ENCODE peak calls at places on chromosomes 7 and 10, in five cellular contexts. K, C, F, R and Q are unnamed samples.

GRCh38 chr7:140059288-140060242 is 3.2 kb downstream of the PARP12 start:
- DNase-seq in F (peak; percentile 89), C (no peak), K (no peak), R (no peak), Q (no peak)

GRCh38 chr7:40709077-40709964 is 574.5 kb downstream of the SUGCT start:
- DNase-seq in C (no peak), F (peak; percentile 51), R (no peak), K (no peak), Q (no peak)

GRCh38 chr10:88113657-88114272 is 250.3 kb downstream of the PTEN start:
- DNase-seq in C (no peak), R (no peak), F (no peak), K (no peak), Q (no peak)

GRCh38 chr10:63491558-63492316 is 26.0 kb upstream of the JMJD1C start:
- DNase-seq in F (peak; percentile 83), C (no peak), R (no peak), K (peak; percentile 72), Q (no peak)

GRCh38 chr10:47264797-47265281 is 35.2 kb upstream of the GDF10 start:
- DNase-seq in R (no peak), K (no peak), C (no peak), F (no peak), Q (no peak)

GRCh38 chr10:3652886-3653285 is 132.1 kb downstream of the KLF6 start:
- DNase-seq in R (no peak), C (no peak), K (no peak), F (no peak), Q (no peak)

GRCh38 chr10:66365686-66366085 is 560.1 kb upstream of the LRRTM3 start:
- DNase-seq in F (no peak), C (no peak), K (no peak), R (no peak), Q (no peak)

GRCh38 chr10:2839081-2839725 is 228.1 kb upstream of the PFKP start:
- DNase-seq in R (peak; percentile 19), K (peak; percentile 33), F (peak; percentile 9), C (peak; percentile 17), Q (peak; percentile 78)

GRCh38 chr7:138161600-138162081 is 85.4 kb downstream of the AKR1D1 start:
- DNase-seq in C (peak; percentile 90), F (peak; percentile 91), K (peak; percentile 87), R (peak; percentile 79), Q (peak; percentile 94)

GRCh38 chr7:38242814-38243213 is 30.6 kb downstream of the TARP start:
- DNase-seq in R (no peak), K (no peak), F (no peak), C (no peak), Q (no peak)

GRCh38 chr10:44310762-44311562 is 73.9 kb downstream of the CXCL12 start:
- DNase-seq in C (peak; percentile 80), R (peak; percentile 58), F (peak; percentile 79), K (peak; percentile 76), Q (peak; percentile 93)

GRCh38 chr10:73408061-73408460 is 5.8 kb downstream of the ANXA7 start:
- DNase-seq in K (no peak), C (no peak), R (no peak), F (no peak), Q (no peak)

GRCh38 chr10:3763035-3763456 is 22.0 kb downstream of the KLF6 start:
- DNase-seq in R (no peak), F (peak; percentile 43), C (no peak), K (no peak), Q (no peak)

GRCh38 chr7:41624818-41625217 is 78.1 kb downstream of the INHBA start:
- DNase-seq in R (no peak), F (peak; percentile 59), K (no peak), C (no peak), Q (no peak)

GRCh38 chr10:95835911-95836310 is 71.9 kb upstream of the CC2D2B start:
- DNase-seq in K (no peak), F (no peak), C (no peak), R (no peak), Q (no peak)

GRCh38 chr7:137074386-137075030 is 206.1 kb downstream of the CHRM2 start:
- DNase-seq in R (no peak), K (no peak), F (peak; percentile 63), C (no peak), Q (no peak)

GRCh38 chr7:143282124-143282523 is 2.6 kb upstream of the TMEM139 start:
- DNase-seq in K (peak; percentile 69), R (no peak), C (no peak), F (no peak), Q (no peak)

GRCh38 chr7:124718032-124718766 is 47.4 kb downstream of the GPR37 start:
- DNase-seq in F (peak; percentile 40), K (no peak), C (no peak), R (no peak), Q (no peak)

GRCh38 chr7:116805100-116805544 is 57.3 kb upstream of the CAPZA2 start:
- DNase-seq in C (no peak), K (no peak), F (no peak), R (no peak), Q (no peak)

GRCh38 chr10:29714096-29714874 is 79.5 kb upstream of the SVIL start:
- DNase-seq in F (peak; percentile 93), C (no peak), R (no peak), K (peak; percentile 36), Q (no peak)
- H3K4ac ChIP-seq in F (no peak overlapping the region), C (no peak overlapping the region), R (no peak overlapping the region), K (peak overlapping the region; percentile 6), Q (no peak overlapping the region)

GRCh38 chr10:77401681-77402080 is 235.9 kb downstream of the KCNMA1 start:
- DNase-seq in R (no peak), C (no peak), F (no peak), K (no peak), Q (no peak)

GRCh38 chr10:77405771-77406241 is 231.8 kb downstream of the KCNMA1 start:
- DNase-seq in K (peak; percentile 51), F (peak; percentile 78), C (peak; percentile 69), R (peak; percentile 59), Q (peak; percentile 93)

GRCh38 chr10:77403761-77404160 is 233.8 kb downstream of the KCNMA1 start:
- DNase-seq in C (no peak), R (no peak), K (no peak), F (no peak), Q (no peak)

GRCh38 chr10:77406764-77407430 is 230.7 kb downstream of the KCNMA1 start:
- DNase-seq in F (no peak), R (no peak), C (no peak), K (no peak), Q (no peak)

GRCh38 chr10:77404801-77405200 is 232.8 kb downstream of the KCNMA1 start:
- DNase-seq in R (no peak), F (no peak), C (no peak), K (no peak), Q (no peak)
- H2BK12ac ChIP-seq in R (no peak overlapping the region), F (peak overlapping the region; percentile 56), C (no peak overlapping the region), K (no peak overlapping the region), Q (no peak overlapping the region)

GRCh38 chr10:60185426-60185825 is 204.2 kb downstream of the ANK3 start:
- DNase-seq in F (no peak), C (no peak), K (peak; percentile 64), R (no peak), Q (no peak)

GRCh38 chr10:60176900-60177299 is 212.8 kb downstream of the ANK3 start:
- DNase-seq in K (no peak), C (no peak), F (no peak), R (no peak), Q (no peak)

GRCh38 chr10:60186315-60187071 is 203.2 kb downstream of the ANK3 start:
- DNase-seq in R (no peak), K (no peak), F (no peak), C (no peak), Q (no peak)

GRCh38 chr10:60187691-60188090 is 202.0 kb downstream of the ANK3 start:
- DNase-seq in C (no peak), K (no peak), R (no peak), F (no peak), Q (no peak)

GRCh38 chr10:60182691-60183090 is 207.0 kb downstream of the ANK3 start:
- DNase-seq in F (no peak), K (no peak), C (no peak), R (no peak), Q (no peak)
- H3K4ac ChIP-seq in F (no peak overlapping the region), K (no peak overlapping the region), C (no peak overlapping the region), R (no peak overlapping the region), Q (no peak overlapping the region)

DNA sequence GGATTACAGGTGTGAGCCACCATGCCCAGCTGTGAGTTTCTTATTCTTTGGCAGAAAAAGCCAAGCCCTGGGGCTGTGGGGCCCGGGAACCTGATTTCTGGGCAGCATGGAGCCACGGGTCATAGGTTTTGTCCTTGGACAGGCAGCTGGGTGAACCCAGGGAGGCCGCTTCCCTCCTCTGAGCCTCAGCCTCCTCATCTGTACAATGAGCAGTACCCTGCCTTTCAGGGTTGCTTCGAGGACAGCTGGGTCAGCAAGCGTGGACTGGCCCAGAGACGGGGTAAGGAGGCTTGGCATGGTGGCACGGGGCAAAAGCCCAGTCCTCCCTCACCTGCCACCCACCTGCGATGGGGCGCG is 84.1 kb upstream of the GNA12 start:
- DNase-seq in F (no peak), R (no peak), C (no peak), K (no peak), Q (peak; percentile 15)
- H2BK12ac ChIP-seq in F (no peak overlapping the region), R (no peak overlapping the region), C (no peak overlapping the region), K (no peak overlapping the region), Q (no peak overlapping the region)

GRCh38 chr10:101777857-101778145 is 1.9 kb upstream of the FGF8 start:
- DNase-seq in F (peak; percentile 18), C (no peak), K (no peak), R (no peak), Q (no peak)

GRCh38 chr10:101777085-101777856 is 1.4 kb upstream of the FGF8 start:
- DNase-seq in F (no peak), R (no peak), K (no peak), C (no peak), Q (no peak)

GRCh38 chr10:101773923-101774588 is 1.9 kb downstream of the FGF8 start:
- DNase-seq in C (no peak), F (no peak), K (no peak), R (no peak), Q (no peak)

GRCh38 chr10:101774589-101775272 is 1.2 kb downstream of the FGF8 start:
- DNase-seq in R (no peak), F (no peak), C (no peak), K (no peak), Q (peak; percentile 70)

DNA sequence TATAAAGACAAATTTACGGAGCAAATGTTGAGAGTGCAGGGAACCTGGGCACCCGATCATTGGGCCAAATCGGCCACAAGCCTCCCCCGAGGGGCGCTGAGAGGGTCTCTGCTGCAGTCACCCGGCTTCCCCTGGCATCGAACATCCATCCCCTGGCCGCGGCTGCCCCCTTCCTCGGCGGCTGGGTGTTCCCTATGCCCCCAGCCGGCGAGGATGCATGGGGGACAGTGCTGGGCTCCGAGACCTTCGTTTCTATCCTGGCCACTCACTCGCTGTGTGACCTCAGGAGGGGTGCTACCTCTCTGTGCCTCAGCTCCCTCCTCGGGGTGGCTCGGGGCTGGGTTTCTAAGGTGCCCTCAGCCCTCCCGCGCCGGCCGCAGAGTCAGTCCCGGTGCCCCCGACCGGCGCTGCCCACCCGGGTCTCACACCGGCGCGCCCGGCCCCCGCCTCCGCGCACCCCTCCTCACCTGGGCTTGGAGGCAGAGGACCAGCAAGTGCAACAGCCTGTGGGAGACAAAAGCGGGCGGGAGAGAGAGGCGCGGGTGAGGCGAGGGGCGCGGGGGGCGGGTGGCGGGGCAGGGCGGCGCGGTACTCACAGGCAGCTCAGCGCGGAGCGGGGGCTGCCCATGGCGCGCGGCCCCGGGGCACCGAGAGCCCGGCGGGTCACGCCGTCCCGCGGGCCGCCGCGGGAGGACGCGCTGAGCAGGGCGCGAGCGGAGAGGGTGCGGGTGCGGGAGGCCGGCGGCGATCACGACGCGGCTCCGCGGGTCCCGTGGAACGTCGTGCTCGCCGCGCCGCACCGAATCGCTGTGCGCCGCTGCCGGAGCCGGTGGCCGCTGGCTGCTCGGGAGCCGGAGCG is at the start of gene FGF8:
- DNase-seq in K (no peak), C (no peak), R (no peak), F (no peak), Q (no peak)
- H3K4ac ChIP-seq in K (no peak within 1 kb of the TSS), C (peak within 1 kb of the TSS; percentile 28), R (no peak within 1 kb of the TSS), F (no peak within 1 kb of the TSS), Q (no peak within 1 kb of the TSS)

GRCh38 chr7:132765861-132766260 is 189.6 kb upstream of the PLXNA4 start:
- DNase-seq in K (no peak), F (no peak), R (no peak), C (no peak), Q (no peak)
- H2BK12ac ChIP-seq in K (no peak overlapping the region), F (no peak overlapping the region), R (no peak overlapping the region), C (no peak overlapping the region), Q (no peak overlapping the region)